ENCODE peak calls at places on chromosome 6, in six cellular contexts. L is activated naive CD4-positive, alpha-beta T cell treated with anti-CD3 and anti-CD28 coated beads, Interleukin-2, amount 10 ng/mL, durations not matched to agents 7 days and 5 days; R is breast epithelium; T is GM10248; W is activated CD4-positive, CD25-positive, alpha-beta regulatory T cell; B is glutamatergic neuron. E is an unnamed sample.

GRCh38 chr6:155026366-155027045 is 31.4 kb downstream of the TIAM2 start:
- DNase-seq in L (no peak), R (no peak), T (no peak), W (no peak), B (no peak), E (no peak)

GRCh38 chr6:111844921-111845320 is 28.3 kb downstream of the FYN start:
- DNase-seq in L (no peak), R (no peak), T (no peak), W (no peak), B (no peak), E (no peak)

GRCh38 chr6:88780714-88781389 is 182.6 kb downstream of the RNGTT start:
- DNase-seq in L (peak), R (no peak), T (peak), W (peak), B (peak), E (peak)

GRCh38 chr6:97919046-97919445 is 636.0 kb upstream of the MMS22L start:
- DNase-seq in L (no peak), R (no peak), T (no peak), W (no peak), B (no peak), E (no peak)

GRCh38 chr6:41071923-41072835 is at the start of gene OARD1:
- DNase-seq in L (peak), R (peak), T (peak), W (peak), B (peak), E (peak)

GRCh38 chr6:30326446-30327231 is at the start of gene TRIM39:
- DNase-seq in L (peak), R (peak), T (peak), W (peak), B (peak), E (peak)

GRCh38 chr6:42569102-42570028 is 5.5 kb downstream of the UBR2 start:
- DNase-seq in L (no peak), R (no peak), T (no peak), W (no peak), B (no peak), E (no peak)

GRCh38 chr6:13012977-13013680 is 296.6 kb downstream of the PHACTR1 start:
- DNase-seq in L (peak), R (no peak), T (no peak), W (no peak), B (peak), E (peak)

GRCh38 chr6:127933852-127934840 is 33.3 kb upstream of the THEMIS start:
- DNase-seq in L (peak), R (no peak), T (no peak), W (no peak), B (no peak), E (no peak)

GRCh38 chr6:44133003-44133931 is 5.9 kb downstream of the TMEM63B start:
- DNase-seq in L (no peak), R (peak), T (no peak), W (no peak), B (peak), E (peak)

GRCh38 chr6:81450180-81450579 is 302.3 kb downstream of the TENT5A start:
- DNase-seq in L (no peak), R (no peak), T (no peak), W (no peak), B (no peak), E (no peak)

GRCh38 chr6:22057962-22058361 is 238.9 kb downstream of the PRL start:
- DNase-seq in L (no peak), R (no peak), T (no peak), W (no peak), B (no peak), E (no peak)

GRCh38 chr6:125950293-125950692 is 6.3 kb upstream of the HINT3 start:
- DNase-seq in L (no peak), R (no peak), T (no peak), W (no peak), B (no peak), E (no peak)

GRCh38 chr6:75333811-75334210 is 49.2 kb upstream of the TMEM30A start:
- DNase-seq in L (no peak), R (no peak), T (no peak), W (no peak), B (no peak), E (no peak)

GRCh38 chr6:33288942-33289783 is at the start of the genes PFDN6 and WDR46:
- DNase-seq in L (peak), R (peak), T (peak), W (peak), B (peak), E (peak)

GRCh38 chr6:39260451-39260850 is 31.2 kb upstream of the KCNK5 start:
- DNase-seq in L (no peak), R (no peak), T (no peak), W (no peak), B (no peak), E (no peak)

GRCh38 chr6:151392429-151392828 is 1.1 kb upstream of the ZBTB2 start:
- DNase-seq in L (no peak), R (no peak), T (no peak), W (no peak), B (no peak), E (no peak)

GRCh38 chr6:116047173-116047933 is 13.3 kb downstream of the FRK start:
- DNase-seq in L (no peak), R (no peak), T (no peak), W (no peak), B (no peak), E (no peak)

GRCh38 chr6:41546866-41547798 is 951 bp downstream of the FOXP4 start:
- DNase-seq in L (peak), R (peak), T (peak), W (no peak), B (peak), E (peak)

GRCh38 chr6:46715106-46715505 is 20.1 kb downstream of the PLA2G7 start:
- DNase-seq in L (no peak), R (no peak), T (no peak), W (no peak), B (no peak), E (no peak)

E was measured in ecto neural progenitor cell.